ENCODE peak calls at places on chromosomes 11 and 22, in seven cellular contexts. One of them, this sample, is unnamed.
A peak's percentile ranks its signal among the peaks of the same experiment; 100 is the strongest.

GRCh38 chr11:69382131-69383128 is 88.5 kb downstream of the MYEOV start:
- DNase-seq in substantia nigra: no peak
- DNase-seq in endodermal cell: peak; percentile 48
- DNase-seq in fibroblast of lung: no peak
- DNase-seq in body of pancreas: peak; percentile 34
- DNase-seq in cardiac muscle cell: peak; percentile 43
- DNase-seq in neural progenitor cell: no peak
- DNase-seq in this sample: peak; percentile 35

GRCh38 chr22:30217698-30218565 is 28.6 kb downstream of the LIF start:
- DNase-seq in endodermal cell: no peak
- DNase-seq in fibroblast of lung: no peak
- DNase-seq in cardiac muscle cell: no peak
- DNase-seq in substantia nigra: no peak
- DNase-seq in body of pancreas: no peak
- DNase-seq in neural progenitor cell: no peak
- DNase-seq in this sample: no peak

GRCh38 chr11:83072689-83073242 is 1.1 kb upstream of the RAB30 start:
- DNase-seq in cardiac muscle cell: no peak
- DNase-seq in neural progenitor cell: peak; percentile 11
- DNase-seq in body of pancreas: no peak
- DNase-seq in fibroblast of lung: no peak
- DNase-seq in substantia nigra: no peak
- DNase-seq in endodermal cell: peak; percentile 57
- DNase-seq in this sample: no peak

GRCh38 chr22:20298803-20299735 is 20.8 kb downstream of the DGCR6L start:
- DNase-seq in cardiac muscle cell: peak; percentile 89
- DNase-seq in body of pancreas: peak; percentile 90
- DNase-seq in substantia nigra: peak; percentile 25
- DNase-seq in endodermal cell: peak; percentile 97
- DNase-seq in fibroblast of lung: peak; percentile 76
- DNase-seq in neural progenitor cell: peak; percentile 96
- DNase-seq in this sample: peak; percentile 78

GRCh38 chr22:41539146-41540005 is 4.9 kb downstream of the POLR3H start:
- DNase-seq in body of pancreas: no peak
- DNase-seq in fibroblast of lung: peak; percentile 30
- DNase-seq in endodermal cell: no peak
- DNase-seq in cardiac muscle cell: no peak
- DNase-seq in substantia nigra: no peak
- DNase-seq in neural progenitor cell: no peak
- DNase-seq in this sample: no peak

GRCh38 chr11:107427569-107428180 is 29.9 kb downstream of the CWF19L2 start:
- DNase-seq in fibroblast of lung: peak; percentile 69
- DNase-seq in neural progenitor cell: no peak
- DNase-seq in endodermal cell: no peak
- DNase-seq in cardiac muscle cell: peak; percentile 6
- DNase-seq in body of pancreas: no peak
- DNase-seq in substantia nigra: no peak
- DNase-seq in this sample: no peak

GRCh38 chr11:10192036-10192435 is 102.0 kb downstream of the SBF2 start:
- DNase-seq in fibroblast of lung: peak; percentile 11
- DNase-seq in neural progenitor cell: no peak
- DNase-seq in cardiac muscle cell: no peak
- DNase-seq in endodermal cell: no peak
- DNase-seq in substantia nigra: no peak
- DNase-seq in body of pancreas: no peak
- DNase-seq in this sample: no peak

GRCh38 chr11:97461934-97462333 is 1072.1 kb downstream of the JRKL start:
- DNase-seq in endodermal cell: no peak
- DNase-seq in substantia nigra: no peak
- DNase-seq in fibroblast of lung: no peak
- DNase-seq in body of pancreas: no peak
- DNase-seq in cardiac muscle cell: no peak
- DNase-seq in neural progenitor cell: no peak
- DNase-seq in this sample: peak; percentile 21

GRCh38 chr22:44821741-44822425 is 69.5 kb downstream of the ARHGAP8 start:
- DNase-seq in body of pancreas: no peak
- DNase-seq in fibroblast of lung: no peak
- DNase-seq in cardiac muscle cell: no peak
- DNase-seq in substantia nigra: no peak
- DNase-seq in endodermal cell: peak; percentile 33
- DNase-seq in neural progenitor cell: no peak
- DNase-seq in this sample: no peak

GRCh38 chr11:72951193-72951592 is 137.0 kb downstream of the ATG16L2 start:
- DNase-seq in body of pancreas: peak; percentile 11
- DNase-seq in substantia nigra: no peak
- DNase-seq in fibroblast of lung: no peak
- DNase-seq in neural progenitor cell: no peak
- DNase-seq in cardiac muscle cell: peak; percentile 85
- DNase-seq in endodermal cell: no peak
- DNase-seq in this sample: peak; percentile 14

GRCh38 chr11:71418643-71419042 is 29.6 kb downstream of the DHCR7 start:
- DNase-seq in cardiac muscle cell: no peak
- DNase-seq in body of pancreas: no peak
- DNase-seq in substantia nigra: no peak
- DNase-seq in neural progenitor cell: no peak
- DNase-seq in endodermal cell: no peak
- DNase-seq in fibroblast of lung: no peak
- DNase-seq in this sample: no peak

GRCh38 chr11:91932151-91932821 is 292.3 kb upstream of the FAT3 start:
- DNase-seq in cardiac muscle cell: no peak
- DNase-seq in neural progenitor cell: no peak
- DNase-seq in substantia nigra: no peak
- DNase-seq in endodermal cell: no peak
- DNase-seq in fibroblast of lung: peak; percentile 23
- DNase-seq in body of pancreas: no peak
- DNase-seq in this sample: peak; percentile 80

GRCh38 chr11:133127746-133128145 is 404.6 kb downstream of the OPCML start:
- DNase-seq in body of pancreas: no peak
- DNase-seq in fibroblast of lung: no peak
- DNase-seq in cardiac muscle cell: no peak
- DNase-seq in endodermal cell: no peak
- DNase-seq in substantia nigra: no peak
- DNase-seq in neural progenitor cell: no peak
- DNase-seq in this sample: no peak

GRCh38 chr22:26554956-26555355 is 35.0 kb downstream of the TPST2 start:
- DNase-seq in cardiac muscle cell: no peak
- DNase-seq in endodermal cell: peak; percentile 66
- DNase-seq in fibroblast of lung: no peak
- DNase-seq in neural progenitor cell: no peak
- DNase-seq in substantia nigra: no peak
- DNase-seq in body of pancreas: no peak
- DNase-seq in this sample: no peak

GRCh38 chr11:76770642-76771445 is 12.3 kb upstream of the TSKU start:
- DNase-seq in neural progenitor cell: peak; percentile 70
- DNase-seq in endodermal cell: peak; percentile 81
- DNase-seq in body of pancreas: peak; percentile 34
- DNase-seq in substantia nigra: no peak
- DNase-seq in fibroblast of lung: peak; percentile 98
- DNase-seq in cardiac muscle cell: peak; percentile 77
- DNase-seq in this sample: peak; percentile 92

GRCh38 chr11:75474878-75475766 is 42.1 kb upstream of the KLHL35 start:
- DNase-seq in neural progenitor cell: peak; percentile 81
- DNase-seq in fibroblast of lung: peak; percentile 29
- DNase-seq in substantia nigra: no peak
- DNase-seq in endodermal cell: peak; percentile 90
- DNase-seq in cardiac muscle cell: peak; percentile 85
- DNase-seq in body of pancreas: peak; percentile 51
- DNase-seq in this sample: no peak

GRCh38 chr11:18027475-18027874 is 14.6 kb upstream of the SERGEF start:
- DNase-seq in substantia nigra: no peak
- DNase-seq in body of pancreas: no peak
- DNase-seq in neural progenitor cell: no peak
- DNase-seq in endodermal cell: no peak
- DNase-seq in cardiac muscle cell: no peak
- DNase-seq in fibroblast of lung: no peak
- DNase-seq in this sample: no peak

GRCh38 chr11:81756864-81757595 is 976.6 kb downstream of the FAM181B start:
- DNase-seq in cardiac muscle cell: no peak
- DNase-seq in substantia nigra: no peak
- DNase-seq in body of pancreas: no peak
- DNase-seq in neural progenitor cell: no peak
- DNase-seq in endodermal cell: no peak
- DNase-seq in fibroblast of lung: no peak
- DNase-seq in this sample: no peak

GRCh38 chr11:73565804-73566203 is 32.1 kb downstream of the FAM168A start:
- DNase-seq in fibroblast of lung: no peak
- DNase-seq in substantia nigra: no peak
- DNase-seq in endodermal cell: no peak
- DNase-seq in cardiac muscle cell: no peak
- DNase-seq in body of pancreas: no peak
- DNase-seq in neural progenitor cell: no peak
- DNase-seq in this sample: no peak

GRCh38 chr11:109371444-109372176 is 50.4 kb upstream of the C11orf87 start:
- DNase-seq in cardiac muscle cell: peak; percentile 14
- DNase-seq in substantia nigra: no peak
- DNase-seq in neural progenitor cell: no peak
- DNase-seq in endodermal cell: no peak
- DNase-seq in fibroblast of lung: no peak
- DNase-seq in body of pancreas: no peak
- DNase-seq in this sample: no peak

GRCh38 chr11:13924801-13925327 is 37.7 kb upstream of the SPON1 start:
- DNase-seq in endodermal cell: no peak
- DNase-seq in body of pancreas: peak; percentile 41
- DNase-seq in fibroblast of lung: no peak
- DNase-seq in substantia nigra: no peak
- DNase-seq in cardiac muscle cell: peak; percentile 18
- DNase-seq in neural progenitor cell: no peak
- DNase-seq in this sample: no peak

GRCh38 chr22:23274891-23275694 is 94.8 kb downstream of the BCR start:
- DNase-seq in cardiac muscle cell: no peak
- DNase-seq in substantia nigra: no peak
- DNase-seq in fibroblast of lung: no peak
- DNase-seq in endodermal cell: no peak
- DNase-seq in neural progenitor cell: no peak
- DNase-seq in body of pancreas: no peak
- DNase-seq in this sample: no peak

GRCh38 chr11:2991477-2992233 is 474 bp downstream of the NAP1L4 start:
- DNase-seq in substantia nigra: no peak
- DNase-seq in cardiac muscle cell: peak; percentile 65
- DNase-seq in neural progenitor cell: no peak
- DNase-seq in body of pancreas: no peak
- DNase-seq in fibroblast of lung: peak; percentile 38
- DNase-seq in endodermal cell: no peak
- DNase-seq in this sample: no peak

DNA sequence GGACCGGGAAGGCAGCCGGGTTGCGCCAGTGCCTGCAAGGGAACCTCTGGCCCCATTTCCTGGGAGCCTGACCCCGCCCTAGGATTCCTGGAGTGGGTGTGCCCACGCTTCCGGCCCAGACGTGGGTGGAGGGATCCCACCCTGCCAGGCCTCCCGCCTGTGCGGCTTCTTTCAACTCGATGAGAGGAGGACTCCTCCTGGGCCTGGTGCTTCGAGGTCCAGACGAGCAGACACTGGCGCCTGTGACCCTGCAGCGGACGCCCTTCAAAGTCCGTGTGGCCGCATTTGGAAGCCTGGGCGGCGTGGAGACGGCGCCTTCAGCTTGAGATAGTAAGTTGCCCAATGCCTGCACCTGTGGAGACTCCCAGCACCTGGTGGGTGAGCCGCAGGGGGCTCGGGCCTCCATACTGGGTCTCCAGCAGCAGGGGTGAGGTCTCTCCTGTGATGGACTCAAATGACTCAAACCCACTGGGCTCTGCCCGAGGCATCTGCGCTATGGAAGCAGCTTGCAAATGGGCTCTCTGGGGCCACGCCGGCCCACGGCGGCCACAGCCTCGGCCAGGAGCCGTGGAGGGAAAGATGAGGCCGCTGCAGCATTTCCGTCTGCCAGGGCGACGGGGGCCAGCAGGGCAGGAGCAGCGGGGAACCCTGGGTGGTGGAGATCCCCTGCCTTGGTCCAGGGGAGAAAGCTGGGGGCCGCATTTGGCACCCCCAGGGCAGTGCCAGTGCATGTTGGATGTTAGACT is 64.3 kb upstream of the PPARA start:
- DNase-seq in neural progenitor cell: no peak
- DNase-seq in substantia nigra: no peak
- DNase-seq in fibroblast of lung: peak; percentile 86
- DNase-seq in body of pancreas: no peak
- DNase-seq in cardiac muscle cell: peak; percentile 64
- DNase-seq in endodermal cell: no peak
- DNase-seq in this sample: peak; percentile 90
- H3K27ac ChIP-seq in neural progenitor cell: no peak overlapping the region
- H3K27ac ChIP-seq in substantia nigra: peak overlapping the region; percentile 99
- H3K27ac ChIP-seq in fibroblast of lung: peak overlapping the region; percentile 97
- H3K27ac ChIP-seq in body of pancreas: peak overlapping the region; percentile 87
- H3K27ac ChIP-seq in cardiac muscle cell: no peak overlapping the region
- H3K27ac ChIP-seq in endodermal cell: no peak overlapping the region
- H3K27ac ChIP-seq in this sample: peak overlapping the region; percentile 99

DNA sequence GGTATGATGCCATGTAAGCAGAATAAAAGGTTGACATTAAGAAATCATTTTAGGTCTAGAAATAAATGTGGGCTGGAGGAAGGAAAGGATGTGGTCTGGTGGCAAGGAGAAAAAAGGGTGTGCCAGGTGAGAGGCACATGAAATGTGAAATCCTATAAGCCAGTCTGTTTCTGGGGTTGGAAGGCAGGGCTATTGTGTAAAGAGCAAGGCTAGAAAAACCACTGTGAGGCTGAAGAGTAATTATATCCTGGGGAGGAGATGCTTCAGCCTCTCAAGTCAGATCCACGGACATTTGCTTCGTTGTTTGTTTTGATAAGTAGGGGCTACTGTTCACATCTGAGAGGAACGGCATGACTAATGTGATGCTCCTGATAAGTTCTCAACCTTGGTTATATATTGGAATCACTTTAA is 77.5 kb upstream of the CTSC start:
- DNase-seq in fibroblast of lung: peak; percentile 71
- DNase-seq in endodermal cell: no peak
- DNase-seq in body of pancreas: no peak
- DNase-seq in neural progenitor cell: no peak
- DNase-seq in cardiac muscle cell: peak; percentile 28
- DNase-seq in substantia nigra: no peak
- DNase-seq in this sample: peak; percentile 76
- H3K27ac ChIP-seq in fibroblast of lung: no peak overlapping the region
- H3K27ac ChIP-seq in endodermal cell: no peak overlapping the region
- H3K27ac ChIP-seq in body of pancreas: no peak overlapping the region
- H3K27ac ChIP-seq in neural progenitor cell: no peak overlapping the region
- H3K27ac ChIP-seq in cardiac muscle cell: no peak overlapping the region
- H3K27ac ChIP-seq in substantia nigra: no peak overlapping the region
- H3K27ac ChIP-seq in this sample: peak overlapping the region; percentile 61

DNA sequence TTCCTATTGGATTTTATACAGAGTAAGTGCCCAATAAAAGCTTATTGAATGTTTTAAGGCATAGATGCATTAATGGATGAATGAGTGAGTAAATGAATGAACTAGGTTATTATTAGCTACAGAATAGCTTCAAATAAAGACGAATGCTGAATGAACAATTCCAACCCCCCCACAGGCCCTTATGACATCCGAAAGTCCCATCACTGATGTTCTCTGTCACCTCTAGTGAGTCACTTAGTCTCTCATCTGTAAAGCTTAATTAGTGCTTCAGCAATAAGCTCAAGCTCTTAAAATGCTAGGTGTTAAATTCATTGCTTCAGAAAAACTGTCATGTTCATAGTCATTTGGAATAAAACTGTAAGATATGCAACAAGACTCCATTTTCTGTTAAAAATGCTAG is 354.8 kb upstream of the CTSC start:
- DNase-seq in cardiac muscle cell: no peak
- DNase-seq in body of pancreas: no peak
- DNase-seq in fibroblast of lung: no peak
- DNase-seq in neural progenitor cell: no peak
- DNase-seq in substantia nigra: no peak
- DNase-seq in endodermal cell: no peak
- DNase-seq in this sample: no peak
- H3K27ac ChIP-seq in cardiac muscle cell: no peak overlapping the region
- H3K27ac ChIP-seq in body of pancreas: no peak overlapping the region
- H3K27ac ChIP-seq in fibroblast of lung: no peak overlapping the region
- H3K27ac ChIP-seq in neural progenitor cell: no peak overlapping the region
- H3K27ac ChIP-seq in substantia nigra: no peak overlapping the region
- H3K27ac ChIP-seq in endodermal cell: no peak overlapping the region
- H3K27ac ChIP-seq in this sample: no peak overlapping the region

GRCh38 chr11:11401960-11402359 is 48.9 kb upstream of the CSNK2A3 start:
- DNase-seq in fibroblast of lung: no peak
- DNase-seq in endodermal cell: no peak
- DNase-seq in substantia nigra: no peak
- DNase-seq in neural progenitor cell: no peak
- DNase-seq in cardiac muscle cell: no peak
- DNase-seq in body of pancreas: peak; percentile 64
- DNase-seq in this sample: no peak
- H3K27ac ChIP-seq in fibroblast of lung: no peak overlapping the region
- H3K27ac ChIP-seq in endodermal cell: no peak overlapping the region
- H3K27ac ChIP-seq in substantia nigra: no peak overlapping the region
- H3K27ac ChIP-seq in neural progenitor cell: no peak overlapping the region
- H3K27ac ChIP-seq in cardiac muscle cell: no peak overlapping the region
- H3K27ac ChIP-seq in body of pancreas: peak overlapping the region; percentile 20
- H3K27ac ChIP-seq in this sample: no peak overlapping the region

This sample was measured in PC-3.